ENCODE peak calls at places on chromosomes 13 and 19, in four cellular contexts. E, F, K and R are unnamed samples. For H3K4me1, the result is how much of the 10 kb centered on the place peaks cover.

GRCh38 chr13:42041684-42042035 is 6.8 kb upstream of the DGKH start:
- DNase-seq in E (peak), K (peak), F (peak), R (peak)

GRCh38 chr19:1847348-1847683 is 967 bp downstream of the REXO1 start:
- DNase-seq in F (no peak), K (no peak), E (no peak), R (no peak)

GRCh38 chr13:106867249-106867648 is 299.3 kb upstream of the ARGLU1 start:
- DNase-seq in K (no peak), E (peak), F (peak), R (no peak)

GRCh38 chr19:11737964-11738745 is 591 bp downstream of the ZNF823 start:
- DNase-seq in E (peak), K (peak), F (peak), R (peak)

GRCh38 chr19:18283338-18283737 is 1.9 kb upstream of the JUND start:
- DNase-seq in F (no peak), K (no peak), E (no peak), R (no peak)

GRCh38 chr13:22106058-22106457 is 435.2 kb downstream of the FGF9 start:
- DNase-seq in F (no peak), E (no peak), K (no peak), R (no peak)

GRCh38 chr19:1758959-1759903 is 5.9 kb downstream of the ONECUT3 start:
- DNase-seq in K (no peak), E (no peak), F (no peak), R (no peak)

GRCh38 chr13:99353836-99354235 is 46.6 kb upstream of the GPR183 start:
- DNase-seq in K (no peak), E (no peak), F (peak), R (no peak)

GRCh38 chr19:18675779-18676178 is 7.7 kb upstream of the CRTC1 start:
- DNase-seq in K (no peak), F (peak), E (peak), R (no peak)

GRCh38 chr13:98927954-98928927 is 49.6 kb downstream of the DOCK9 start:
- DNase-seq in F (peak), E (peak), K (no peak), R (peak)

GRCh38 chr13:44506251-44506650 is 69.9 kb downstream of the TSC22D1 start:
- DNase-seq in E (no peak), K (no peak), F (no peak), R (no peak)

GRCh38 chr13:102708211-102708610 is 13.4 kb upstream of the METTL21C start:
- DNase-seq in E (no peak), K (no peak), F (no peak), R (no peak)

GRCh38 chr19:1471514-1472107 is 7.4 kb downstream of the C19orf25 start:
- DNase-seq in E (no peak), F (peak), K (peak), R (no peak)

GRCh38 chr13:76792680-76793334 is 93.4 kb downstream of the KCTD12 start:
- DNase-seq in E (peak), K (no peak), F (peak), R (peak)

GRCh38 chr13:75587679-75588078 is 38.1 kb downstream of the UCHL3 start:
- DNase-seq in E (no peak), F (no peak), K (no peak), R (no peak)

GRCh38 chr19:29259153-29259552 is 46.2 kb upstream of the UQCRFS1 start:
- DNase-seq in F (no peak), K (no peak), E (no peak), R (no peak)

GRCh38 chr13:51330741-51331140 is 8.8 kb upstream of the SERPINE3 start:
- DNase-seq in K (no peak), F (peak), E (no peak), R (no peak)

GRCh38 chr19:48090281-48090802 is 20.3 kb downstream of the PLA2G4C start:
- DNase-seq in F (peak), K (no peak), E (no peak), R (no peak)

GRCh38 chr13:25329706-25330105 is 28.3 kb downstream of the NUP58 start:
- DNase-seq in E (peak), F (peak), K (no peak), R (no peak)

GRCh38 chr13:95301947-95302386 is 716 bp upstream of the ABCC4 start:
- DNase-seq in K (no peak), F (no peak), E (peak), R (no peak)

GRCh38 chr19:51365211-51366049 is 758 bp downstream of the ETFB start:
- DNase-seq in K (peak), F (peak), E (peak), R (peak)

GRCh38 chr19:37990362-37990761 is 83.4 kb downstream of the SIPA1L3 start:
- DNase-seq in F (no peak), E (no peak), K (no peak), R (no peak)

GRCh38 chr13:111626371-111627305 is 306.2 kb downstream of the TEX29 start:
- DNase-seq in E (no peak), F (no peak), K (no peak), R (no peak)

GRCh38 chr13:76854894-76855293 is 31.3 kb downstream of the KCTD12 start:
- DNase-seq in K (no peak), F (peak), E (peak), R (no peak)

GRCh38 chr13:94711561-94712286 is 621 bp downstream of the SOX21 start:
- DNase-seq in E (peak), K (no peak), F (peak), R (no peak)

GRCh38 chr13:66037096-66037495 is 1193.0 kb downstream of the PCDH9 start:
- DNase-seq in F (no peak), E (no peak), K (no peak), R (no peak)

GRCh38 chr13:109803822-109804221 is 17.4 kb upstream of the IRS2 start:
- DNase-seq in F (no peak), E (no peak), K (no peak), R (no peak)

GRCh38 chr13:80988752-80989151 is 647.8 kb upstream of the SPRY2 start:
- DNase-seq in K (no peak), F (no peak), E (no peak), R (no peak)

GRCh38 chr13:95660981-95661581 is 15.9 kb upstream of the DNAJC3 start:
- DNase-seq in E (peak), F (peak), K (no peak), R (no peak)

GRCh38 chr13:85500716-85501256 is 298.4 kb downstream of the SLITRK6 start:
- DNase-seq in K (no peak), E (no peak), F (no peak), R (no peak)

GRCh38 chr13:114111577-114111976 is 20.8 kb downstream of the RASA3 start:
- DNase-seq in F (peak), E (peak), K (peak), R (peak)

GRCh38 chr19:55189424-55189823 is 9.3 kb upstream of the SYT5 start:
- DNase-seq in K (peak), F (peak), E (peak), R (no peak)

GRCh38 chr13:44730099-44730498 is 154.0 kb upstream of the TSC22D1 start:
- DNase-seq in E (no peak), F (no peak), K (no peak), R (no peak)

GRCh38 chr13:46716821-46717220 is 80.1 kb downstream of the ESD start:
- DNase-seq in F (no peak), E (peak), K (no peak), R (no peak)

GRCh38 chr19:18418034-18418724 is 1.0 kb upstream of the SSBP4 start:
- DNase-seq in F (no peak), E (no peak), K (peak), R (peak)

GRCh38 chr19:41883821-41884733 is 1.1 kb downstream of the ARHGEF1 start:
- DNase-seq in F (peak), K (peak), E (peak), R (peak)
- H3K4me1 ChIP-seq in F (under half), K (under half), E (under half), R (under half)

GRCh38 chr13:67841071-67841470 is 610.9 kb upstream of the PCDH9 start:
- DNase-seq in F (no peak), E (no peak), K (no peak), R (no peak)
- H3K4me3 ChIP-seq in F (no peak), E (no peak), K (no peak), R (no peak)

GRCh38 chr19:10430505-10431253 is 10.3 kb downstream of the PDE4A start:
- DNase-seq in F (peak), K (peak), E (peak), R (peak)
- H3K27ac ChIP-seq in F (no peak), K (peak), E (no peak), R (peak)

DNA sequence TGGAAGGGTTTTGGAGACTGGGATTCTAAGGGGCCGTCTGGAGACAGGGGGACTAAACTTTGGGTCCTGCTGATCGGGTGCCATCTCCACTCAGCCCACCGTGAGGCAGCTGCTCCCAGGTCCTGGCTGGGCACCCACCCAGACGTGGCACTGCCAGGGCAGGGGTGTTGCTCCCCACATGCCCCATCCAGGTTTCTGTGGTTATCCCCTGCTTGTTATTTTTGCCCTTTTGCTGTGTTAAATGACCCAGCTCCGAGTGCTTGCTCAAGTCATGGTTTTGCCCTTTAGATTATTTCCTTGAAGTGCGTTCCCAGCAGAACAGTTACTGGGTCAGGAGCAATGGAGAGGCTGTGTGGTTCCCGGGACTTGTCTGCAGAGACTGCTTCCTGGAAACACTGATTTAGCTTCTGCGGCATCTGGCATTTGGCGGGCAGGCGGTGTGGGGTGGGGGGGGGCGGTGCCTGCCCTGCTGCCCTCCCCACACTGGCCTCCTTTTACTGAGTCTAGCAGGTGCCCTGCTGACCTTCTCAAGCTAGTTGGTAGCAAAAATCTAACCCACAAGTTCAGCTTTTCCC is 1.9 kb downstream of the RAB11B start:
- DNase-seq in F (peak), K (peak), E (peak), R (no peak)
- H3K4me1 ChIP-seq in F (under half), K (half or more), E (under half), R (half or more)

GRCh38 chr19:310781-311496 is 19.7 kb upstream of the PLPP2 start:
- DNase-seq in E (no peak), K (no peak), F (no peak), R (peak)

GRCh38 chr19:315811-316210 is 24.6 kb upstream of the PLPP2 start:
- DNase-seq in F (no peak), K (no peak), E (no peak), R (no peak)

GRCh38 chr19:311813-312261 is 20.6 kb upstream of the PLPP2 start:
- DNase-seq in F (no peak), E (no peak), K (no peak), R (no peak)

GRCh38 chr19:313988-314815 is 23.0 kb upstream of the PLPP2 start:
- DNase-seq in K (no peak), F (no peak), E (no peak), R (no peak)

DNA sequence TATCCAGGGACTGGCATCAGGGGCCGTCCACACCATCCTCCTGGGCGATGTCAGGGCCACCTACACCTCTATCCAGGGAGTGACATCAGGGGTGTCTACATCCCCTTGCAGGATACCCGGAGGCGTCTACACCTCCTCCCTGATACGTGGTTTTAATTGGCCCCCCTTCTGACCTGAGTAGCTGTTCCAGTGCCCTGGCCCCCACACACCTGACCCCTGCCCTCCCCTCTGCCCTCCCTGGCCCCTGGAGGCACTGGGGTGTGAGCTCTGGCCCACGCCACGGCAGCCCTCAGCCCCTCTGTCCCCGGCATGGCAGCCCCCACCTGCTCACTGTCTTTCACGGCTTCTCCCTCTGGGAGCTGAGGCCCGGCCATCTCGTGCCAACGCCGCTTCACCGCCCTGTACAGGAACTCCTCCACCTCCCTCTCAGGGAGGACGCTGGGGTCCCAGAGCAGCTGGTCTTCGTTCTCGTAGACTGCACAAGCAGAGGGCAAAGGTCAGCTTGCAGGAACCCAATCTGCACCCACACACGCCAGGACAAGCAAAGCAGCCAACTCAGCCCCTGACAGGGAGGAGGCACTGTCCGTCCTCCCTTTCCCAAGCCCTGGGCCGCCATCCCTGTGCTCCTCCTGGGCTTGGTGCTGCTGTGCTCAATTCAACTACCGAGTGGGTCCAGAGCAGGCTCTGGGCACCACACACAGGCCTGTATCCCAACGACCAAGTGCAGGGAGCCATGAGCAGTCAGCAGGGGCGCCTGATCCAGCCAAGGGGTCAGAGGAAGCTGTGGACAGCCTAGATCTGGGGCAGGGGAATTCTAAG is 22.2 kb upstream of the PLPP2 start:
- DNase-seq in F (no peak), E (no peak), K (no peak), R (no peak)
- H3K4me3 ChIP-seq in F (no peak), E (no peak), K (no peak), R (no peak)

DNA sequence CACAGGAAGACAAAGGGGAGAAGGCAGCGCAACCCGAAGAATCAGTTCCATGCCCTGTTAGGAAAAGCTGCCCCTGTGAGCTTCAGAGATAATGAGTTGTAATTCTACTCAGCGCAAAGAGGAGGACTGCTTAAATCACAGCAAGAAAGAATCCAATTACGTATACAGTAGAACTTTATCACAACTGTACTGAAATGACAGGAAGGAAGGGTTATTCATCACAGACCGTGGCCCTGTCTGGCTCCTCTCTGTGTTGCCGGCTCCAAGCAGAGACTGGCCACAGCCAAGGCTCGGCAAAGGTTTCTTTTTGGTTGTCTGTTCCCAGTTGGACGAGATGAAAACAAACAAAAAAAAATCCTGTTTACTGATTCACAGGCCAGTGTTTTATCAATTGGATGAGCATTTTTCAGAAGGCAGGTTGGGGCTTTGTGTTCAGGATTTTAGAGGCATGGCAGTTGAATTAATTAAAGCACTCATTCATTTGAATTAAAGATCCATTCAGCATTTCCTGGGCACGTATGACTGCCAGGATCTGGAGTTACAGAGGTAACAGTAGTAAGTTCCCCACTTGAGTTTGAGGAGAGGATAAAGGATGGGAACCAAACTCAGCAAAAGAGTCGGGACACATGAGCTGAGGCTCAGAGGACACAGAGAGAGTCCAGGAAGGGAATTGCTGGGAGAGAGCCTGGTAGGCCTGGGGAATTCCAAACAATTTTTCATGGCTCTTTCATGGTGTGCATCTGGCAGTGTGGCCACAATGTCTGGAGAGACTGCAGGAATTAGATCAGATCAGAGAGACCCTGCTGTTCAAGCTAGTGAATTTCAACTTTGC is 341.0 kb downstream of the DNAJC15 start:
- DNase-seq in E (peak), F (peak), K (peak), R (no peak)
- H3K27ac ChIP-seq in E (peak), F (peak), K (peak), R (no peak)

GRCh38 chr13:91353494-91353893 is 6.0 kb downstream of the MIR17HG start:
- DNase-seq in K (no peak), E (no peak), F (no peak), R (no peak)
- H3K4me1 ChIP-seq in K (under half), E (under half), F (under half), R (under half)

DNA sequence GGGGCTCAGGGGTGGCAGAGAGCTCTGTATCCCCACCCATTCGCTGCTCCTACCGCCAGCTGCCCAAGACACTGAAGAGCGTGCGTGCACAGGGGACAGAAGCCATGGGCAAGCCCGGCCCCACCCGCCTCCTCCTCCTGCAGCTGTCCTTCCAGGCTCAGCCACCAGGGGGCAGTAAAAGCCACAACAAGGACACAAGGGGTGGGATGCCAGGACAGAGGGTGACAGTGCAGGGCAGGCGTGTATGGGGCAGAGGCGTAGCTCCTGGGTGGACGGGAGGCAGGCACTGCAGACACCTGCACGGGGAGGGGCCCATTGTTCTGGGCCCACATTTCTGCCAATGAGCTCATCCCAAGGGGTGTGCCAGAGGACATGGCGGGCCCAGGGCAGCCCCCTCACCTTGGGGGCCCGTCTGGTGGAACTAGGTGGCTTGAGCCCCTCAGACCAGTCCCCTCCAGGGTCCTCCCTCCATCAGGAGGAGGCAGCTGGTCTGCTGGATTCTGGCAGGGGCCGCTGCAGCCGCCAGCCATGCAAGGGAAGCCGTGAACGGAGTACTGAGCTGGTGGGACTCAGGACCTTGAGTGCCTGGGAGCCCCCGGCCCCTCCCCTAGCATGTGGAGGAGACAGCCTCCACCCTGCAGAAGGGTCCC is 61.2 kb downstream of the MLLT1 start:
- DNase-seq in E (peak), K (peak), F (peak), R (peak)
- H3K4me3 ChIP-seq in E (no peak), K (no peak), F (no peak), R (no peak)

GRCh38 chr19:3064011-3064330 is 1.7 kb upstream of the TLE5 start:
- DNase-seq in F (no peak), E (no peak), K (no peak), R (no peak)

GRCh38 chr19:3068071-3068470 is 5.8 kb upstream of the TLE5 start:
- DNase-seq in K (peak), F (no peak), E (no peak), R (peak)

GRCh38 chr19:3067549-3067948 is 5.3 kb upstream of the TLE5 start:
- DNase-seq in F (no peak), K (no peak), E (no peak), R (no peak)

GRCh38 chr19:3066482-3067049 is 4.3 kb upstream of the TLE5 start:
- DNase-seq in E (no peak), F (no peak), K (no peak), R (no peak)

GRCh38 chr19:3065675-3066357 is 3.5 kb upstream of the TLE5 start:
- DNase-seq in E (no peak), F (no peak), K (no peak), R (no peak)
- H3K27ac ChIP-seq in E (no peak), F (no peak), K (no peak), R (no peak)